ENCODE peak calls at places on chromosomes 6 and 20, in six cellular contexts. Q, M, O, Z, A and E are unnamed samples.

GRCh38 chr6:167673951-167674350 is 152.8 kb upstream of the AFDN start:
- DNase-seq in M (no peak), A (no peak), O (no peak), Q (no peak), Z (no peak), E (no peak)

GRCh38 chr6:150910561-150910960 is 45.1 kb downstream of the MTHFD1L start:
- DNase-seq in A (no peak), M (no peak), Z (no peak), Q (no peak), O (no peak), E (no peak)

GRCh38 chr6:118867181-118867580 is 26.8 kb upstream of the ASF1A start:
- DNase-seq in A (no peak), Z (no peak), M (no peak), Q (no peak), O (no peak), E (no peak)

GRCh38 chr20:61883867-61884393 is 181.8 kb downstream of the TAF4 start:
- DNase-seq in A (no peak), Q (no peak), Z (no peak), M (no peak), O (no peak), E (no peak)

GRCh38 chr6:154578004-154578559 is 67.6 kb upstream of the CNKSR3 start:
- DNase-seq in A (no peak), Q (no peak), M (no peak), Z (no peak), O (no peak), E (no peak)

GRCh38 chr20:52590100-52590499 is 382.1 kb upstream of the TSHZ2 start:
- DNase-seq in O (no peak), Z (no peak), A (no peak), M (no peak), Q (no peak), E (no peak)

GRCh38 chr6:32639440-32640394 is 2.5 kb downstream of the HLA-DQA1 start:
- DNase-seq in A (no peak), Q (no peak), O (no peak), M (no peak), Z (no peak), E (no peak)

GRCh38 chr6:157981132-157981394 is 600 bp upstream of the SYNJ2 start:
- DNase-seq in Z (no peak), O (no peak), Q (no peak), M (no peak), A (no peak), E (no peak)

GRCh38 chr20:43513298-43514061 is 6.0 kb downstream of the L3MBTL1 start:
- DNase-seq in M (no peak), O (no peak), Q (no peak), Z (no peak), A (no peak), E (no peak)

GRCh38 chr6:112037783-112038216 is 16.1 kb upstream of the CCN6 start:
- DNase-seq in M (peak; percentile 94), Z (no peak), Q (no peak), O (no peak), A (peak; percentile 63), E (peak; percentile 40)

GRCh38 chr20:5205348-5206210 is 78.8 kb downstream of the CDS2 start:
- DNase-seq in M (peak; percentile 89), O (peak; percentile 62), Q (peak; percentile 59), A (peak; percentile 70), Z (peak; percentile 52), E (peak; percentile 73)

GRCh38 chr6:7555671-7556070 is 14.2 kb downstream of the DSP start:
- DNase-seq in O (no peak), A (no peak), Q (no peak), Z (no peak), M (no peak), E (no peak)

GRCh38 chr6:108874470-108875160 is 26.4 kb downstream of the ARMC2 start:
- DNase-seq in A (no peak), Z (no peak), M (peak; percentile 62), O (no peak), Q (peak; percentile 29), E (no peak)

GRCh38 chr6:167350322-167350721 is 25.4 kb downstream of the TTLL2 start:
- DNase-seq in M (no peak), Z (no peak), O (no peak), Q (no peak), A (no peak), E (no peak)